ENCODE peak calls at places on chromosomes 12 and 14, in eight cellular contexts. One of them, this sample, is unnamed.

GRCh38 chr14:71933026-71933587 is 878 bp downstream of the RGS6 start:
- DNase-seq in CD8-positive, alpha-beta T cell: no peak
- DNase-seq in HCT116: no peak
- DNase-seq in cardiac muscle cell: peak; percentile 42
- DNase-seq in GM06990: peak; percentile 42
- DNase-seq in left ventricle myocardium inferior: no peak
- DNase-seq in fibroblast of the aortic adventitia: no peak
- DNase-seq in lower lobe of right lung: no peak
- DNase-seq in this sample: no peak

GRCh38 chr14:32633214-32633864 is 304.2 kb downstream of the AKAP6 start:
- DNase-seq in HCT116: no peak
- DNase-seq in CD8-positive, alpha-beta T cell: no peak
- DNase-seq in cardiac muscle cell: no peak
- DNase-seq in fibroblast of the aortic adventitia: no peak
- DNase-seq in GM06990: no peak
- DNase-seq in left ventricle myocardium inferior: no peak
- DNase-seq in lower lobe of right lung: no peak
- DNase-seq in this sample: peak; percentile 76

GRCh38 chr12:72346331-72346944 is 74.3 kb downstream of the TRHDE start:
- DNase-seq in GM06990: no peak
- DNase-seq in fibroblast of the aortic adventitia: peak; percentile 63
- DNase-seq in HCT116: peak; percentile 77
- DNase-seq in lower lobe of right lung: no peak
- DNase-seq in CD8-positive, alpha-beta T cell: no peak
- DNase-seq in left ventricle myocardium inferior: no peak
- DNase-seq in cardiac muscle cell: peak; percentile 87
- DNase-seq in this sample: peak; percentile 36

GRCh38 chr14:89185919-89186849 is 230.8 kb downstream of the FOXN3 start:
- DNase-seq in cardiac muscle cell: peak; percentile 41
- DNase-seq in HCT116: peak; percentile 73
- DNase-seq in lower lobe of right lung: no peak
- DNase-seq in CD8-positive, alpha-beta T cell: no peak
- DNase-seq in fibroblast of the aortic adventitia: peak; percentile 66
- DNase-seq in left ventricle myocardium inferior: no peak
- DNase-seq in GM06990: no peak
- DNase-seq in this sample: peak; percentile 58

GRCh38 chr14:24092960-24093900 is 881 bp upstream of the PCK2 start:
- DNase-seq in lower lobe of right lung: no peak
- DNase-seq in CD8-positive, alpha-beta T cell: no peak
- DNase-seq in GM06990: no peak
- DNase-seq in left ventricle myocardium inferior: no peak
- DNase-seq in HCT116: no peak
- DNase-seq in cardiac muscle cell: no peak
- DNase-seq in fibroblast of the aortic adventitia: no peak
- DNase-seq in this sample: no peak

GRCh38 chr12:43852744-43853143 is 16.9 kb downstream of the TMEM117 start:
- DNase-seq in CD8-positive, alpha-beta T cell: no peak
- DNase-seq in fibroblast of the aortic adventitia: no peak
- DNase-seq in cardiac muscle cell: no peak
- DNase-seq in lower lobe of right lung: no peak
- DNase-seq in left ventricle myocardium inferior: no peak
- DNase-seq in HCT116: no peak
- DNase-seq in GM06990: no peak
- DNase-seq in this sample: no peak

GRCh38 chr14:95413289-95414215 is 93.8 kb upstream of the CLMN start:
- DNase-seq in left ventricle myocardium inferior: no peak
- DNase-seq in cardiac muscle cell: no peak
- DNase-seq in lower lobe of right lung: no peak
- DNase-seq in GM06990: no peak
- DNase-seq in HCT116: no peak
- DNase-seq in fibroblast of the aortic adventitia: no peak
- DNase-seq in CD8-positive, alpha-beta T cell: no peak
- DNase-seq in this sample: no peak

GRCh38 chr14:66009104-66009503 is 477.1 kb upstream of the CCDC196 start:
- DNase-seq in fibroblast of the aortic adventitia: peak; percentile 99
- DNase-seq in cardiac muscle cell: no peak
- DNase-seq in CD8-positive, alpha-beta T cell: no peak
- DNase-seq in HCT116: peak; percentile 13
- DNase-seq in lower lobe of right lung: no peak
- DNase-seq in left ventricle myocardium inferior: no peak
- DNase-seq in GM06990: no peak
- DNase-seq in this sample: no peak

GRCh38 chr12:109775172-109775881 is 57.9 kb downstream of the TRPV4 start:
- DNase-seq in GM06990: peak; percentile 30
- DNase-seq in HCT116: no peak
- DNase-seq in cardiac muscle cell: peak; percentile 81
- DNase-seq in left ventricle myocardium inferior: peak; percentile 73
- DNase-seq in lower lobe of right lung: peak; percentile 77
- DNase-seq in fibroblast of the aortic adventitia: peak; percentile 70
- DNase-seq in CD8-positive, alpha-beta T cell: peak; percentile 50
- DNase-seq in this sample: peak; percentile 5

GRCh38 chr14:103273145-103273846 is 60.7 kb upstream of the EIF5 start:
- DNase-seq in HCT116: no peak
- DNase-seq in lower lobe of right lung: no peak
- DNase-seq in GM06990: no peak
- DNase-seq in left ventricle myocardium inferior: no peak
- DNase-seq in cardiac muscle cell: no peak
- DNase-seq in fibroblast of the aortic adventitia: no peak
- DNase-seq in CD8-positive, alpha-beta T cell: no peak
- DNase-seq in this sample: no peak

GRCh38 chr14:105477659-105478623 is 3.3 kb downstream of the CRIP2 start:
- DNase-seq in cardiac muscle cell: no peak
- DNase-seq in HCT116: no peak
- DNase-seq in fibroblast of the aortic adventitia: no peak
- DNase-seq in left ventricle myocardium inferior: peak; percentile 22
- DNase-seq in lower lobe of right lung: no peak
- DNase-seq in GM06990: no peak
- DNase-seq in CD8-positive, alpha-beta T cell: peak; percentile 61
- DNase-seq in this sample: no peak

GRCh38 chr12:31876568-31877424 is 82.4 kb upstream of the RESF1 start:
- DNase-seq in cardiac muscle cell: no peak
- DNase-seq in lower lobe of right lung: peak; percentile 53
- DNase-seq in CD8-positive, alpha-beta T cell: no peak
- DNase-seq in HCT116: no peak
- DNase-seq in GM06990: no peak
- DNase-seq in fibroblast of the aortic adventitia: no peak
- DNase-seq in left ventricle myocardium inferior: peak; percentile 16
- DNase-seq in this sample: no peak

GRCh38 chr12:86600664-86601231 is 344.6 kb upstream of the MGAT4C start:
- DNase-seq in CD8-positive, alpha-beta T cell: no peak
- DNase-seq in lower lobe of right lung: peak; percentile 39
- DNase-seq in left ventricle myocardium inferior: no peak
- DNase-seq in fibroblast of the aortic adventitia: no peak
- DNase-seq in cardiac muscle cell: no peak
- DNase-seq in GM06990: no peak
- DNase-seq in HCT116: no peak
- DNase-seq in this sample: no peak

GRCh38 chr12:58978717-58979116 is 58.4 kb upstream of the LRIG3 start:
- DNase-seq in left ventricle myocardium inferior: no peak
- DNase-seq in lower lobe of right lung: no peak
- DNase-seq in CD8-positive, alpha-beta T cell: no peak
- DNase-seq in fibroblast of the aortic adventitia: no peak
- DNase-seq in HCT116: no peak
- DNase-seq in cardiac muscle cell: no peak
- DNase-seq in GM06990: no peak
- DNase-seq in this sample: no peak

GRCh38 chr12:9707864-9708808 is 24.8 kb downstream of the CLECL1 start:
- DNase-seq in left ventricle myocardium inferior: peak; percentile 34
- DNase-seq in HCT116: peak; percentile 37
- DNase-seq in CD8-positive, alpha-beta T cell: peak; percentile 51
- DNase-seq in lower lobe of right lung: peak; percentile 59
- DNase-seq in fibroblast of the aortic adventitia: peak; percentile 74
- DNase-seq in GM06990: no peak
- DNase-seq in cardiac muscle cell: peak; percentile 35
- DNase-seq in this sample: peak; percentile 3

GRCh38 chr12:100991059-100991562 is 196.5 kb downstream of the ANO4 start:
- DNase-seq in GM06990: no peak
- DNase-seq in fibroblast of the aortic adventitia: no peak
- DNase-seq in left ventricle myocardium inferior: no peak
- DNase-seq in cardiac muscle cell: no peak
- DNase-seq in lower lobe of right lung: no peak
- DNase-seq in HCT116: no peak
- DNase-seq in CD8-positive, alpha-beta T cell: no peak
- DNase-seq in this sample: no peak

GRCh38 chr12:100995771-100996170 is 201.2 kb downstream of the ANO4 start:
- DNase-seq in fibroblast of the aortic adventitia: no peak
- DNase-seq in HCT116: no peak
- DNase-seq in GM06990: peak; percentile 35
- DNase-seq in cardiac muscle cell: no peak
- DNase-seq in left ventricle myocardium inferior: no peak
- DNase-seq in lower lobe of right lung: no peak
- DNase-seq in CD8-positive, alpha-beta T cell: no peak
- DNase-seq in this sample: no peak

GRCh38 chr12:100992194-100992593 is 197.6 kb downstream of the ANO4 start:
- DNase-seq in CD8-positive, alpha-beta T cell: no peak
- DNase-seq in fibroblast of the aortic adventitia: no peak
- DNase-seq in HCT116: no peak
- DNase-seq in GM06990: no peak
- DNase-seq in left ventricle myocardium inferior: no peak
- DNase-seq in cardiac muscle cell: no peak
- DNase-seq in lower lobe of right lung: no peak
- DNase-seq in this sample: no peak

GRCh38 chr12:100995201-100995600 is 200.6 kb downstream of the ANO4 start:
- DNase-seq in left ventricle myocardium inferior: no peak
- DNase-seq in lower lobe of right lung: no peak
- DNase-seq in GM06990: peak; percentile 7
- DNase-seq in cardiac muscle cell: no peak
- DNase-seq in CD8-positive, alpha-beta T cell: no peak
- DNase-seq in HCT116: no peak
- DNase-seq in fibroblast of the aortic adventitia: peak; percentile 62
- DNase-seq in this sample: no peak

DNA sequence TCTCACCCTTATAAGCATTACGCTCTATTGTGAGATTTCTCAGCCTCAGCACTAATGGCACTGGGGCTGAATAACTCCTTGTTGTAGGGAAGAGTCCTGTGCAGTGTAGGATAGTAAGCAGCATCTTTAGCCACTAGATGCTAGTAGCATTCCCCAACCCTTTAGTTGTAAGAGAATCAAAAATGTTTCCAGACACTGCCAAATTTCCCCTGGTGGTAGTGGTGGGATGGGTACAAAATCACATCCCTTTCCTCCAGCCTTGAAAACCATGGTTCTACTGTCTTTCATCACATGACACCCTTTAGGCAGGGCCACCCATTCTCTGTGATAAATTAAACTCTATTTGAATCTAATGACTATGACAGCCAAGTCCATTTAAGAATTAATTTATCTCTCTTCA is 199.3 kb downstream of the ANO4 start:
- DNase-seq in cardiac muscle cell: no peak
- DNase-seq in left ventricle myocardium inferior: no peak
- DNase-seq in fibroblast of the aortic adventitia: no peak
- DNase-seq in CD8-positive, alpha-beta T cell: no peak
- DNase-seq in GM06990: no peak
- DNase-seq in lower lobe of right lung: no peak
- DNase-seq in HCT116: no peak
- DNase-seq in this sample: no peak
- TF ChIP-seq CTCF in cardiac muscle cell: no peak
- TF ChIP-seq CTCF in left ventricle myocardium inferior: no peak
- TF ChIP-seq CTCF in fibroblast of the aortic adventitia: peak; percentile 14
- TF ChIP-seq CTCF in CD8-positive, alpha-beta T cell: no peak
- TF ChIP-seq CTCF in GM06990: no peak
- TF ChIP-seq CTCF in lower lobe of right lung: no peak
- TF ChIP-seq CTCF in HCT116: no peak
- TF ChIP-seq CTCF in this sample: peak; percentile 17

GRCh38 chr12:26821212-26821701 is 11.7 kb downstream of the ITPR2 start:
- DNase-seq in cardiac muscle cell: no peak
- DNase-seq in lower lobe of right lung: no peak
- DNase-seq in left ventricle myocardium inferior: no peak
- DNase-seq in fibroblast of the aortic adventitia: no peak
- DNase-seq in GM06990: no peak
- DNase-seq in HCT116: no peak
- DNase-seq in CD8-positive, alpha-beta T cell: no peak
- DNase-seq in this sample: no peak
- H3K4me3 ChIP-seq in cardiac muscle cell: no peak overlapping the region
- H3K4me3 ChIP-seq in lower lobe of right lung: no peak overlapping the region
- H3K4me3 ChIP-seq in left ventricle myocardium inferior: no peak overlapping the region
- H3K4me3 ChIP-seq in fibroblast of the aortic adventitia: no peak overlapping the region
- H3K4me3 ChIP-seq in GM06990: no peak overlapping the region
- H3K4me3 ChIP-seq in HCT116: no peak overlapping the region
- H3K4me3 ChIP-seq in CD8-positive, alpha-beta T cell: no peak overlapping the region
- H3K4me3 ChIP-seq in this sample: no peak overlapping the region

DNA sequence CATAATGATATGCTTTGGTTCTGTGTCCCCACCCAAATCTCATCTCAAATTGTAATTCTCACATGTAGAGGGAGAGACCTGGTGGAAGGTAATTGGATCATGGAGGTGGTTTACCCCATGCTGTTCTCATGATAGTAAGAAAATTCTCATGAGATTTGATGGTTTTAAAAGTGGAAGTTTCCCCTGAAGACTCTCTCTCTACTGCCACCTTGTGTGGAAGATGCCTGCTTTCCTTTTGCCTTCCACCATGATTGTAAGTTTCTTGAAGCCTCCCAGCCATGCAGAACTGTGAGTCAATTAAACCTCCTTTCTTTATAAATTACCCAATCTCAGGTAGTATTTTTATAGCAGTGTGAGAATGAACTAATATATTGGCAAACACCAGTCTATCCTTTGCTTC is 260.4 kb upstream of the PPFIA2 start:
- DNase-seq in lower lobe of right lung: no peak
- DNase-seq in HCT116: no peak
- DNase-seq in CD8-positive, alpha-beta T cell: no peak
- DNase-seq in cardiac muscle cell: no peak
- DNase-seq in fibroblast of the aortic adventitia: peak; percentile 24
- DNase-seq in left ventricle myocardium inferior: no peak
- DNase-seq in GM06990: no peak
- DNase-seq in this sample: no peak
- TF ChIP-seq CTCF in lower lobe of right lung: peak; percentile 22
- TF ChIP-seq CTCF in HCT116: no peak
- TF ChIP-seq CTCF in CD8-positive, alpha-beta T cell: no peak
- TF ChIP-seq CTCF in cardiac muscle cell: peak; percentile 37
- TF ChIP-seq CTCF in fibroblast of the aortic adventitia: peak; percentile 49
- TF ChIP-seq CTCF in left ventricle myocardium inferior: no peak
- TF ChIP-seq CTCF in GM06990: no peak
- TF ChIP-seq CTCF in this sample: peak; percentile 29

GRCh38 chr12:114666746-114667668 is 17.0 kb downstream of the TBX3 start:
- DNase-seq in lower lobe of right lung: no peak
- DNase-seq in HCT116: no peak
- DNase-seq in CD8-positive, alpha-beta T cell: no peak
- DNase-seq in cardiac muscle cell: no peak
- DNase-seq in GM06990: no peak
- DNase-seq in left ventricle myocardium inferior: no peak
- DNase-seq in fibroblast of the aortic adventitia: no peak
- DNase-seq in this sample: no peak

GRCh38 chr12:114664661-114665320 is 19.2 kb downstream of the TBX3 start:
- DNase-seq in CD8-positive, alpha-beta T cell: no peak
- DNase-seq in left ventricle myocardium inferior: no peak
- DNase-seq in HCT116: no peak
- DNase-seq in cardiac muscle cell: no peak
- DNase-seq in GM06990: no peak
- DNase-seq in lower lobe of right lung: no peak
- DNase-seq in fibroblast of the aortic adventitia: no peak
- DNase-seq in this sample: no peak

GRCh38 chr12:114667669-114668150 is 16.3 kb downstream of the TBX3 start:
- DNase-seq in lower lobe of right lung: no peak
- DNase-seq in CD8-positive, alpha-beta T cell: no peak
- DNase-seq in cardiac muscle cell: no peak
- DNase-seq in HCT116: no peak
- DNase-seq in GM06990: no peak
- DNase-seq in left ventricle myocardium inferior: no peak
- DNase-seq in fibroblast of the aortic adventitia: no peak
- DNase-seq in this sample: no peak

GRCh38 chr12:114668151-114668891 is 15.7 kb downstream of the TBX3 start:
- DNase-seq in left ventricle myocardium inferior: peak; percentile 73
- DNase-seq in CD8-positive, alpha-beta T cell: no peak
- DNase-seq in cardiac muscle cell: peak; percentile 92
- DNase-seq in fibroblast of the aortic adventitia: peak; percentile 75
- DNase-seq in lower lobe of right lung: peak; percentile 73
- DNase-seq in HCT116: peak; percentile 61
- DNase-seq in GM06990: no peak
- DNase-seq in this sample: no peak

GRCh38 chr12:114665411-114666181 is 18.4 kb downstream of the TBX3 start:
- DNase-seq in HCT116: no peak
- DNase-seq in GM06990: no peak
- DNase-seq in fibroblast of the aortic adventitia: no peak
- DNase-seq in CD8-positive, alpha-beta T cell: no peak
- DNase-seq in lower lobe of right lung: no peak
- DNase-seq in left ventricle myocardium inferior: no peak
- DNase-seq in cardiac muscle cell: no peak
- DNase-seq in this sample: no peak
- H3K4me3 ChIP-seq in HCT116: no peak overlapping the region
- H3K4me3 ChIP-seq in GM06990: no peak overlapping the region
- H3K4me3 ChIP-seq in fibroblast of the aortic adventitia: no peak overlapping the region
- H3K4me3 ChIP-seq in CD8-positive, alpha-beta T cell: no peak overlapping the region
- H3K4me3 ChIP-seq in lower lobe of right lung: no peak overlapping the region
- H3K4me3 ChIP-seq in left ventricle myocardium inferior: peak overlapping the region; percentile 37
- H3K4me3 ChIP-seq in cardiac muscle cell: peak overlapping the region; percentile 11
- H3K4me3 ChIP-seq in this sample: no peak overlapping the region